ENCODE peak calls at places on chromosomes 16 and 17, in four cellular contexts. Q, J, V and K are unnamed samples. For H3K9me2, the result is how much of the 10 kb centered on the place peaks cover.

GRCh38 chr17:40318835-40319332 is 9.9 kb downstream of the RARA start:
- DNase-seq in V (peak), J (no peak), Q (no peak), K (no peak)

GRCh38 chr17:47882247-47882646 is 13.8 kb upstream of the SP2 start:
- DNase-seq in V (peak), Q (no peak), J (peak), K (no peak)

GRCh38 chr16:85313541-85314208 is 201.4 kb upstream of the CIBAR2 start:
- DNase-seq in Q (peak), J (no peak), V (peak), K (no peak)

GRCh38 chr16:84988328-84989080 is 22.8 kb downstream of the ZDHHC7 start:
- DNase-seq in J (no peak), Q (no peak), V (no peak), K (no peak)

GRCh38 chr16:81537721-81538561 is 93.3 kb downstream of the CMIP start:
- DNase-seq in Q (peak), J (no peak), V (peak), K (no peak)

GRCh38 chr17:79005063-79005861 is 4.3 kb downstream of the CANT1 start:
- DNase-seq in Q (no peak), J (peak), V (no peak), K (no peak)

GRCh38 chr16:57519796-57520360 is 16.5 kb downstream of the CCDC102A start:
- DNase-seq in Q (peak), V (peak), J (peak), K (peak)

GRCh38 chr16:87833548-87833947 is 35.8 kb downstream of the SLC7A5 start:
- DNase-seq in V (no peak), Q (no peak), J (no peak), K (no peak)

GRCh38 chr17:30092886-30093285 is 23.7 kb upstream of the NSRP1 start:
- DNase-seq in Q (no peak), V (peak), J (no peak), K (no peak)

GRCh38 chr17:66466933-66467367 is 164.5 kb downstream of the PRKCA start:
- DNase-seq in J (peak), Q (no peak), V (peak), K (peak)

GRCh38 chr17:50087912-50088405 is 7.2 kb upstream of the PDK2 start:
- DNase-seq in V (no peak), J (no peak), Q (no peak), K (no peak)

GRCh38 chr17:14827394-14827793 is 437.7 kb downstream of the PMP22 start:
- DNase-seq in Q (no peak), V (no peak), J (no peak), K (no peak)

GRCh38 chr17:2449486-2449885 is 48.6 kb upstream of the MNT start:
- DNase-seq in V (peak), Q (peak), J (no peak), K (no peak)

GRCh38 chr17:4215882-4216411 is 47.8 kb downstream of the ANKFY1 start:
- DNase-seq in J (no peak), V (no peak), Q (no peak), K (no peak)

GRCh38 chr17:10754109-10754508 is 24.3 kb upstream of the TMEM220 start:
- DNase-seq in J (peak), V (peak), Q (peak), K (peak)

GRCh38 chr16:17343028-17343427 is 127.7 kb downstream of the XYLT1 start:
- DNase-seq in Q (no peak), J (no peak), V (no peak), K (peak)

GRCh38 chr16:1914084-1914608 is 4.1 kb downstream of the HS3ST6 start:
- DNase-seq in J (no peak), V (no peak), Q (no peak), K (no peak)

GRCh38 chr17:42438600-42439567 is 15.8 kb upstream of the CAVIN1 start:
- DNase-seq in Q (peak), V (peak), J (no peak), K (peak)

GRCh38 chr16:66275795-66276428 is 90.6 kb upstream of the CDH5 start:
- DNase-seq in V (peak), J (peak), Q (peak), K (peak)

GRCh38 chr17:57924677-57925076 is 30.5 kb downstream of the CUEDC1 start:
- DNase-seq in V (no peak), Q (no peak), J (no peak), K (no peak)

GRCh38 chr16:29665294-29666077 is 2.4 kb downstream of the SPN start:
- DNase-seq in Q (peak), V (no peak), J (no peak), K (no peak)

GRCh38 chr16:22373662-22374310 is 633 bp downstream of the CDR2 start:
- DNase-seq in J (no peak), V (peak), Q (peak), K (peak)

GRCh38 chr17:66508896-66509843 is 206.8 kb downstream of the PRKCA start:
- DNase-seq in J (peak), Q (no peak), V (peak), K (no peak)

GRCh38 chr16:84973776-84974523 is 37.4 kb downstream of the ZDHHC7 start:
- DNase-seq in J (no peak), Q (no peak), V (no peak), K (no peak)

GRCh38 chr17:81549031-81549557 is 3.1 kb downstream of the FAAP100 start:
- DNase-seq in J (no peak), Q (no peak), V (no peak), K (no peak)
- H3K9me2 ChIP-seq in J (under half), Q (under half), V (under half), K (under half)

DNA sequence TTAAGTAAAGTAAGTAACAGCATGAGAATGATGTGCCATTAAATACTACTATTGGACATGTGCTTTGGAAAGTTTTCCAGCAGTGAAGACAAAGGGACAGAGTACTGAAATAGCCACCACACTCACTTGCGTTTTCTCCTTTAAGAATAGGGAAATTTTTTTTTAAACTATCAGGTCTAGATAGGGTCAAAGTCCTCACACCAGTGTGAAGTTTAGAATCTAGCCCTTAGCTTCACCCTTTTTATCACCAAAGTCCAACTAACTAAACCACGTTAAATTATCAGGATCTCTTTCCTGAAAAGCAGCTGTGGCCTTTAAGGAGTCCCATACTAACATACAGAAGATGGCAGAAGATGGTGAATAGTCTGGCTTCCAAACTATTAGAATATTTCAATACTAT is 180.9 kb downstream of the ZNF18 start:
- DNase-seq in V (no peak), Q (no peak), J (no peak), K (no peak)
- H3K9me2 ChIP-seq in V (under half), Q (under half), J (under half), K (under half)

GRCh38 chr16:11978080-11978479 is 1.5 kb downstream of the SNX29 start:
- DNase-seq in J (no peak), Q (peak), V (peak), K (peak)
- H3K9me2 ChIP-seq in J (under half), Q (under half), V (under half), K (under half)

GRCh38 chr17:72358465-72358864 is 237.6 kb downstream of the SOX9 start:
- DNase-seq in V (peak), Q (no peak), J (peak), K (no peak)

GRCh38 chr17:72359811-72360210 is 239.0 kb downstream of the SOX9 start:
- DNase-seq in Q (no peak), V (peak), J (peak), K (no peak)

GRCh38 chr17:72360386-72360940 is 239.6 kb downstream of the SOX9 start:
- DNase-seq in Q (no peak), V (no peak), J (no peak), K (no peak)

GRCh38 chr17:72357764-72358365 is 237.0 kb downstream of the SOX9 start:
- DNase-seq in J (no peak), V (peak), Q (no peak), K (no peak)

GRCh38 chr17:72359274-72359673 is 238.5 kb downstream of the SOX9 start:
- DNase-seq in V (peak), Q (no peak), J (peak), K (no peak)
- H3K9me2 ChIP-seq in V (under half), Q (under half), J (under half), K (under half)

DNA sequence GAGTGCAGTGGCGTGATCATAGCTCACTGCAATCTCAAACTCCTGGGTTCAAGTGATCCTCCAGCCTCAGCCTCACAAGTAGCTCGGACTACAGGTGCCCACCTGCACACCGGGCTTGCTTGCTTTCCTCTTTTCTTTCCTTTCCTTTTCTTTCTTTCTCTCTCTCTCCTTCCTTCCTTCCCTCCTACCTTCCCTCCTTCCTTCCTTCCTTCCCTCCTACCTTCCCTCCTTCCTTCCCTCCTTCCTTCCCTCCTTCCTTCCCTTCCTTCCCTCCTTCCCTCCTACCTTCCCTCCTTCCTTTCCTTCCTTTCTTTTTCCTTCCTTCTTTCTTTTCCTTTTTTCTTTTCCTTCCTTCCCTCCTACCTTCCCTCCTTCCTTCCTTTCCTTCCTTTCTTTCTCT is 225.5 kb downstream of the MRTFB start:
- DNase-seq in J (no peak), Q (no peak), V (no peak), K (no peak)
- H3K9me2 ChIP-seq in J (under half), Q (under half), V (under half), K (under half)

GRCh38 chr17:63316100-63316499 is 130.0 kb downstream of the CYB561 start:
- DNase-seq in Q (no peak), J (no peak), V (no peak), K (no peak)

GRCh38 chr17:63317166-63317845 is 128.8 kb downstream of the CYB561 start:
- DNase-seq in Q (no peak), J (no peak), V (no peak), K (no peak)

GRCh38 chr17:63311416-63311937 is 134.6 kb downstream of the CYB561 start:
- DNase-seq in V (peak), J (no peak), Q (no peak), K (no peak)

GRCh38 chr17:63309021-63309420 is 137.1 kb downstream of the CYB561 start:
- DNase-seq in J (peak), Q (no peak), V (peak), K (no peak)

DNA sequence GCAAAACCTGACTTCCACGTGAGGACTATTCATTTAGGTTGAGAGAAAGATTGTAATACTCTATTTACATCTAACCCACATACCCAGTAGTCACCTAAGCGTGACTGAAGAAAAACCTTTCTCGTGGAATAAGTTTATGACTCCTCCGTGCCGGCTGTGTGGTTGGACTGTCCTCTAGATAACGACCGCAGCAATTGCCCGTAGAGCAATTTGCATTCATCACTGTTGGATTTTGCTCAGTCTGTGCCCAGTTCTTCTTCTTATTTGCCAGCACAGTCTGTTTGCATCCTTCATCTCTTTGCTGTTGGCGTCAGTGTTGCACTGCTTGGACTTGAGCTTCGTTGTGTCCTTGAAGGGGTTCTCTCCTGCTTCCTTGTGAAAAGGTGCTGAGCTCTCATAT is 131.3 kb downstream of the CYB561 start:
- DNase-seq in V (no peak), Q (no peak), J (no peak), K (no peak)
- H3K9me2 ChIP-seq in V (under half), Q (under half), J (under half), K (under half)

GRCh38 chr16:20385844-20386832 is 18.4 kb downstream of the PDILT start:
- DNase-seq in Q (peak), V (peak), J (peak), K (peak)
- H3K9me2 ChIP-seq in Q (under half), V (under half), J (under half), K (under half)